ENCODE peak calls at places on chromosome 13, in four cellular contexts. R is A549, Q is H1, B is IMR-90. D is an unnamed sample.

GRCh38 chr13:113774177-113775107 is 15.4 kb downstream of the TMEM255B start:
- DNase-seq in R (no peak), B (peak), Q (no peak), D (peak)

GRCh38 chr13:70218618-70219017 is 110.4 kb upstream of the KLHL1 start:
- DNase-seq in B (no peak), Q (no peak), R (no peak), D (no peak)

GRCh38 chr13:98092888-98093287 is 50.0 kb upstream of the FARP1 start:
- DNase-seq in Q (no peak), B (no peak), R (no peak), D (no peak)

GRCh38 chr13:45468676-45469075 is 3.9 kb downstream of the COG3 start:
- DNase-seq in B (no peak), Q (no peak), R (no peak), D (peak)

GRCh38 chr13:86142080-86142479 is 342.9 kb upstream of the SLITRK6 start:
- DNase-seq in B (no peak), R (no peak), Q (no peak), D (no peak)

GRCh38 chr13:72437458-72437857 is 290.0 kb downstream of the MZT1 start:
- DNase-seq in R (no peak), B (peak), Q (no peak), D (no peak)

GRCh38 chr13:60047943-60048342 is 115.8 kb downstream of the DIAPH3 start:
- DNase-seq in R (peak), Q (no peak), B (peak), D (no peak)

GRCh38 chr13:111099292-111099691 is 15.8 kb upstream of the ARHGEF7 start:
- DNase-seq in R (no peak), Q (no peak), B (no peak), D (no peak)

GRCh38 chr13:79491715-79492114 is 10.8 kb downstream of the NDFIP2 start:
- DNase-seq in Q (no peak), B (peak), R (peak), D (no peak)

GRCh38 chr13:20796791-20797513 is 23.2 kb upstream of the EEF1AKMT1 start:
- DNase-seq in B (peak), Q (no peak), R (no peak), D (no peak)

GRCh38 chr13:67230774-67231480 is 791 bp upstream of the PCDH9 start:
- DNase-seq in Q (peak), B (peak), R (peak), D (peak)

GRCh38 chr13:26946675-26947342 is 186.2 kb upstream of the GPR12 start:
- DNase-seq in B (peak), Q (no peak), R (peak), D (peak)

GRCh38 chr13:112213467-112214245 is 146.7 kb downstream of the SOX1 start:
- DNase-seq in R (peak), B (no peak), Q (no peak), D (no peak)

GRCh38 chr13:29707876-29708543 is 112.5 kb upstream of the SLC7A1 start:
- DNase-seq in R (peak), Q (peak), B (peak), D (peak)

GRCh38 chr13:98804336-98804855 is 51.9 kb upstream of the SLC15A1 start:
- DNase-seq in R (no peak), B (no peak), Q (no peak), D (no peak)

GRCh38 chr13:108807841-108808240 is 178.4 kb downstream of the MYO16 start:
- DNase-seq in R (no peak), Q (no peak), B (peak), D (no peak)

GRCh38 chr13:35475131-35475959 is 1.1 kb downstream of the MAB21L1 start:
- DNase-seq in R (no peak), Q (no peak), B (peak), D (peak)

GRCh38 chr13:40109324-40109958 is 454.0 kb downstream of the COG6 start:
- DNase-seq in R (peak), B (peak), Q (no peak), D (no peak)

GRCh38 chr13:76912476-76912875 is 26.3 kb upstream of the KCTD12 start:
- DNase-seq in B (no peak), R (no peak), Q (no peak), D (no peak)

GRCh38 chr13:25455146-25455545 is 83.4 kb downstream of the ATP8A2 start:
- DNase-seq in B (no peak), Q (no peak), R (no peak), D (no peak)

DNA sequence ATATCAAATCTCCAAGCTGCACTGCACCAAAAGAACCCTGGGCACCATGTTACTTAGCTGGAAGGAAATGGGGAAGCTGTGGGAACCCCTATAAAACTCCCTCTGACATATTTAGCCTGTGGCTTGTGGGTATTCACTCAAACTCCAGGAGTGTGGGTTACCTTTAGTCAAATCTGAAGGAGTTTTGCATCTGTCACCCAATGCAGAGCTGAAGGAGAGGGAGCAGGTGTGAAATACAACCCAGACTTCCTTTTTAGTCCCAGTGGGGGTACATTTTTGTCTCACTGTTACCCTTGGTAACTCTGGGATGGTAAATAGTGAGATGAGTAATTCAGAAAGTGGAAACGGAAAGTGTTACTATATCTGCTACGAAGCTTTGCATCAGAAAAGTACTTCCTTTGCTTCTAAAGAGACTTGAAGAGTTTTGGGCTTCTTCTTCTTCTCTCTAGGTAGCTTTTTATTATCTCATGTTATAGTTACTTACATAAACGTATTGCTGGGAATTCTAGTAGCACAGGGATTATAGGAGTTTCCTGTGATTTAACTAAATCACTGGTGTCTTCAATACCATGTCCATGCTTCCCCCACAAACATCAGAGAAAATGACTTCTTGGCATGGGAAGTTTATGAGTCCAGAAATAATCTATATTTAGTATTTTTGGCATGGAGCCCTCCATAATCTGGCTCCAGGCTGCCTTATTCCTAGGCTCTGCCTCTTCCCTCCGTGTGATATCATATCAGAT is 105.9 kb downstream of the AKAP11 start:
- DNase-seq in Q (no peak), R (no peak), B (no peak), D (no peak)
- H3K4me2 ChIP-seq in Q (no peak), R (no peak), B (no peak), D (no peak)

DNA sequence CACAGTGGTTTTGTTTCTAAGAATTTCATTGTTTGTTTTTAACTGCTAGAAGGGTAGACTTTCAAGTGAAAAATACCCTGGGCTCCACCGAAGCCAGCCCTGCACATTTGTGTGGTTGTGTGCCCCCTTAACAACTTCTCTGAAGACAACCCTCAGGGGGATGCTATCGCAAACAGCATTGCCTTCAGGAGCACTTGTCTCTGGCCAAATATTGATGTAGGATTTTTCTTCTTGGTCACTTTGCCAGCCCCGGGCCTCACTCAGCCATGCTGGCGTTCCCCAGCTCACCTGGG is 69.2 kb upstream of the SERP2 start:
- DNase-seq in Q (no peak), B (no peak), R (no peak), D (no peak)
- TF ChIP-seq CTCF in Q (no peak), B (no peak), R (no peak), D (no peak)

GRCh38 chr13:51562011-51562671 is 22.1 kb upstream of the WDFY2 start:
- DNase-seq in B (no peak), R (no peak), Q (no peak), D (no peak)
- TF ChIP-seq RAD21 in B (no peak), R (no peak), Q (no peak), D (no peak)

GRCh38 chr13:91248249-91248648 is 99.2 kb upstream of the MIR17HG start:
- DNase-seq in Q (no peak), B (no peak), R (no peak), D (no peak)
- H3K4me2 ChIP-seq in Q (no peak), B (no peak), R (no peak), D (no peak)

D was measured in SK-N-SH.